ENCODE peak calls at places on chromosomes 4 and X, in nine cellular contexts. P is fibroblast of the conjunctiva; N is mammary epithelial cell; R is DMS 273 treated with DMSO at 0.1 percent for 48 hours; W is activated CD4-positive, alpha-beta T cell treated with anti-CD3 and anti-CD28 coated beads, Interleukin-2, amount 50 U/mL, for 1 hour; C is T-helper 2 cell; D is ELR; Q is MCF 10A; X is B cell. M is an unnamed sample.

GRCh38 chr4:14368391-14368790 is 633.9 kb upstream of the CPEB2 start:
- DNase-seq in P (no peak), N (no peak), R (no peak), W (no peak), C (no peak), D (no peak), Q (no peak), X (no peak), M (peak)

GRCh38 chr4:112848931-112849330 is 200.5 kb upstream of the ANK2 start:
- DNase-seq in P (no peak), N (no peak), R (no peak), W (no peak), C (no peak), D (no peak), Q (no peak), X (no peak), M (peak)

GRCh38 chr4:99710020-99710419 is 52.4 kb upstream of the C4orf54 start:
- DNase-seq in P (no peak), N (peak), R (no peak), W (no peak), C (no peak), D (no peak), Q (no peak), X (no peak), M (no peak)

GRCh38 chr4:110354460-110354859 is 121.5 kb upstream of the ENPEP start:
- DNase-seq in P (no peak), N (no peak), R (no peak), W (no peak), C (no peak), D (no peak), Q (no peak), X (no peak), M (no peak)

GRCh38 chrX:115311666-115312065 is 22.2 kb downstream of the LUZP4 start:
- DNase-seq in P (no peak), N (no peak), R (no peak), W (no peak), C (no peak), D (no peak), Q (no peak), X (no peak), M (no peak)

GRCh38 chr4:185395255-185395955 is at the start of gene LRP2BP:
- DNase-seq in P (peak), N (peak), R (peak), W (no peak), C (peak), D (peak), Q (peak), X (peak), M (peak)

GRCh38 chr4:88017516-88018302 is 10.3 kb downstream of the PKD2 start:
- DNase-seq in P (peak), N (peak), R (no peak), W (no peak), C (no peak), D (peak), Q (peak), X (no peak), M (no peak)

GRCh38 chr4:147378780-147379179 is 102.1 kb upstream of the EDNRA start:
- DNase-seq in P (no peak), N (peak), R (no peak), W (no peak), C (no peak), D (no peak), Q (peak), X (no peak), M (no peak)

GRCh38 chrX:153973127-153974002 is 811 bp downstream of the TMEM187 start:
- DNase-seq in P (no peak), N (no peak), R (peak), W (no peak), C (no peak), D (no peak), Q (no peak), X (no peak), M (peak)

GRCh38 chr4:164755432-164755831 is 1.5 kb downstream of the SMIM31 start:
- DNase-seq in P (no peak), N (no peak), R (no peak), W (no peak), C (no peak), D (no peak), Q (no peak), X (no peak), M (no peak)

GRCh38 chr4:101730291-101731117 is 60.0 kb upstream of the BANK1 start:
- DNase-seq in P (peak), N (peak), R (peak), W (peak), C (peak), D (peak), Q (peak), X (peak), M (peak)

GRCh38 chr4:77002321-77002720 is 52.8 kb downstream of the SEPTIN11 start:
- DNase-seq in P (no peak), N (no peak), R (no peak), W (no peak), C (no peak), D (no peak), Q (no peak), X (no peak), M (no peak)

GRCh38 chr4:69546121-69546520 is 50.4 kb upstream of the UGT2B4 start:
- DNase-seq in P (no peak), N (peak), R (no peak), W (no peak), C (no peak), D (peak), Q (no peak), X (no peak), M (no peak)

GRCh38 chr4:1216869-1217294 is 32.0 kb downstream of the CTBP1 start:
- DNase-seq in P (no peak), N (no peak), R (no peak), W (peak), C (peak), D (no peak), Q (no peak), X (peak), M (no peak)

GRCh38 chr4:25843340-25844097 is 19.3 kb downstream of the SEL1L3 start:
- DNase-seq in P (no peak), N (no peak), R (no peak), W (no peak), C (peak), D (no peak), Q (no peak), X (no peak), M (no peak)

GRCh38 chr4:8541981-8542715 is 38.0 kb upstream of the GPR78 start:
- DNase-seq in P (no peak), N (no peak), R (no peak), W (no peak), C (no peak), D (no peak), Q (no peak), X (no peak), M (no peak)

GRCh38 chr4:101471201-101471600 is 123.9 kb upstream of the PPP3CA start:
- DNase-seq in P (no peak), N (no peak), R (no peak), W (no peak), C (no peak), D (no peak), Q (no peak), X (no peak), M (no peak)

GRCh38 chr4:162497564-162498167 is 333.9 kb upstream of the FSTL5 start:
- DNase-seq in P (peak), N (peak), R (no peak), W (no peak), C (peak), D (peak), Q (peak), X (peak), M (peak)

GRCh38 chr4:702618-703048 is 3.0 kb upstream of the PCGF3 start:
- DNase-seq in P (no peak), N (no peak), R (no peak), W (no peak), C (no peak), D (no peak), Q (no peak), X (no peak), M (no peak)

GRCh38 chrX:41718481-41719245 is 5.3 kb upstream of the GPR82 start:
- DNase-seq in P (no peak), N (no peak), R (no peak), W (no peak), C (no peak), D (no peak), Q (no peak), X (no peak), M (no peak)

GRCh38 chrX:1661048-1661921 is 46.4 kb downstream of the ASMT start:
- DNase-seq in P (no peak), N (peak), R (no peak), W (peak), C (peak), D (no peak), Q (no peak), X (peak), M (no peak)

GRCh38 chr4:77582716-77583115 is 22.9 kb upstream of the CXCL13 start:
- DNase-seq in P (no peak), N (no peak), R (no peak), W (no peak), C (no peak), D (no peak), Q (no peak), X (no peak), M (no peak)

GRCh38 chr4:8639021-8639420 is 46.5 kb downstream of the CPZ start:
- DNase-seq in P (no peak), N (no peak), R (no peak), W (no peak), C (no peak), D (no peak), Q (no peak), X (no peak), M (no peak)

GRCh38 chr4:174522183-174523002 is at the start of gene HPGD:
- DNase-seq in P (no peak), N (peak), R (no peak), W (peak), C (peak), D (peak), Q (peak), X (peak), M (no peak)

GRCh38 chrX:46727445-46727844 is 31.5 kb downstream of the SLC9A7 start:
- DNase-seq in P (peak), N (no peak), R (no peak), W (no peak), C (no peak), D (no peak), Q (peak), X (no peak), M (no peak)

GRCh38 chr4:89196745-89197144 is 85.4 kb downstream of the TIGD2 start:
- DNase-seq in P (no peak), N (no peak), R (no peak), W (no peak), C (no peak), D (no peak), Q (peak), X (no peak), M (no peak)